ENCODE peak calls at places on chromosomes 1 and 21, in five cellular contexts. E, T, Q, F and B are unnamed samples.

GRCh38 chr1:187203257-187203656 is 374.5 kb downstream of the PLA2G4A start:
- DNase-seq in E (no peak), T (no peak), Q (no peak), F (peak), B (peak)

GRCh38 chr1:59477286-59477685 is 180.4 kb downstream of the FGGY start:
- DNase-seq in E (no peak), T (no peak), Q (no peak), F (peak), B (peak)

GRCh38 chr21:38831526-38832467 is 26.1 kb downstream of the ETS2 start:
- DNase-seq in E (no peak), T (no peak), Q (no peak), F (peak), B (peak)

GRCh38 chr1:162857850-162858249 is 3.1 kb downstream of the CCDC190 start:
- DNase-seq in E (no peak), T (no peak), Q (no peak), F (peak), B (peak)

GRCh38 chr1:203644661-203645510 is 18.3 kb downstream of the ATP2B4 start:
- DNase-seq in E (no peak), T (no peak), Q (no peak), F (peak), B (peak)

GRCh38 chr1:226097866-226098625 is 35.5 kb downstream of the H3-3A start:
- DNase-seq in E (no peak), T (no peak), Q (no peak), F (peak), B (peak)

GRCh38 chr1:212070720-212071302 is 35.3 kb downstream of the DTL start:
- DNase-seq in E (no peak), T (no peak), Q (no peak), F (peak), B (peak)

GRCh38 chr21:44923481-44924084 is 2.9 kb upstream of the ITGB2 start:
- DNase-seq in E (no peak), T (no peak), Q (no peak), F (no peak), B (no peak)

GRCh38 chr21:41927727-41928409 is 25.9 kb downstream of the C2CD2 start:
- DNase-seq in E (no peak), T (no peak), Q (no peak), F (no peak), B (no peak)

GRCh38 chr1:66331641-66332523 is 202.1 kb upstream of the SGIP1 start:
- DNase-seq in E (peak), T (peak), Q (peak), F (peak), B (peak)

GRCh38 chr1:214660900-214661299 is 57.9 kb downstream of the CENPF start:
- DNase-seq in E (no peak), T (no peak), Q (no peak), F (peak), B (peak)

GRCh38 chr1:8460132-8460544 is 142.2 kb downstream of the SLC45A1 start:
- DNase-seq in E (no peak), T (no peak), Q (no peak), F (peak), B (no peak)

GRCh38 chr1:94425821-94426484 is 7.8 kb downstream of the ABCD3 start:
- DNase-seq in E (no peak), T (no peak), Q (no peak), F (no peak), B (no peak)

GRCh38 chr1:55212349-55213028 is 2.7 kb downstream of the USP24 start:
- DNase-seq in E (no peak), T (no peak), Q (no peak), F (no peak), B (no peak)

GRCh38 chr1:15028117-15028516 is 125.4 kb upstream of the TMEM51 start:
- DNase-seq in E (no peak), T (no peak), Q (no peak), F (peak), B (peak)

GRCh38 chr1:155324717-155325595 is 4.3 kb downstream of the RUSC1 start:
- DNase-seq in E (no peak), T (no peak), Q (no peak), F (peak), B (peak)

GRCh38 chr1:245411245-245411644 is 256.5 kb downstream of the KIF26B start:
- DNase-seq in E (no peak), T (no peak), Q (no peak), F (no peak), B (peak)